ENCODE peak calls at places on chromosomes 12 and 14, in six cellular contexts. V is T-helper 9 cell; G is NCI-H510A treated with DMSO at 0.1 percent for 48 hours; T is activated T-helper 1 cell treated with anti-CD3 and anti-CD28 coated beads, Interleukin-12 subunit alpha, Interleukin-12 subunit beta, Interleukin-2, Interleukin-4 antibody, amounts not matched to agents 30 ng/mL and 10 ng/mL and 1 ng/mL, durations not matched to agents 14 hours and 24 hours and 36 hours; U is Kasumi-1; I is IMR-90. O is an unnamed sample.
A peak's percentile ranks its signal among the peaks of the same experiment; 100 is the strongest.

GRCh38 chr14:73753887-73754880 is 40.0 kb upstream of the PNMA1 start:
- DNase-seq in V (no peak), G (no peak), T (peak; percentile 47), U (peak; percentile 85), I (no peak), O (no peak)

GRCh38 chr14:102418169-102418852 is 55.6 kb downstream of the TECPR2 start:
- DNase-seq in V (no peak), G (no peak), T (no peak), U (no peak), I (no peak), O (no peak)

GRCh38 chr14:30849983-30850382 is 24.4 kb upstream of the COCH start:
- DNase-seq in V (no peak), G (no peak), T (no peak), U (no peak), I (no peak), O (no peak)

GRCh38 chr12:83065562-83065961 is 378.9 kb downstream of the TMTC2 start:
- DNase-seq in V (no peak), G (no peak), T (no peak), U (no peak), I (no peak), O (no peak)

GRCh38 chr12:99390707-99391106 is 256.8 kb upstream of the GARIN6 start:
- DNase-seq in V (no peak), G (no peak), T (no peak), U (no peak), I (no peak), O (no peak)

GRCh38 chr14:41872906-41873305 is 266.2 kb downstream of the LRFN5 start:
- DNase-seq in V (no peak), G (no peak), T (no peak), U (no peak), I (peak; percentile 24), O (no peak)

GRCh38 chr14:65258391-65258790 is 154.1 kb upstream of the FUT8 start:
- DNase-seq in V (no peak), G (no peak), T (no peak), U (no peak), I (peak; percentile 79), O (no peak)

GRCh38 chr14:68473050-68473449 is 319.8 kb downstream of the ZFP36L1 start:
- DNase-seq in V (no peak), G (no peak), T (no peak), U (no peak), I (no peak), O (no peak)

GRCh38 chr12:90841336-90841735 is 113.6 kb downstream of the CCER1 start:
- DNase-seq in V (no peak), G (no peak), T (no peak), U (no peak), I (no peak), O (no peak)

GRCh38 chr12:12839886-12840285 is 26.7 kb downstream of the DDX47 start:
- DNase-seq in V (no peak), G (no peak), T (no peak), U (no peak), I (peak; percentile 87), O (no peak)

GRCh38 chr14:29454026-29454693 is 473.5 kb downstream of the PRKD1 start:
- DNase-seq in V (no peak), G (no peak), T (no peak), U (no peak), I (peak; percentile 30), O (no peak)

GRCh38 chr12:68305278-68305677 is 26.9 kb downstream of the MDM1 start:
- DNase-seq in V (no peak), G (no peak), T (no peak), U (no peak), I (no peak), O (no peak)

O was measured in CD4-positive, alpha-beta T cell.